ENCODE peak calls at places on chromosome X, in ten cellular contexts. U, I, G, L, X, T, Q, C, Z and M are unnamed samples.
A peak's percentile ranks its signal among the peaks of the same experiment; 100 is the strongest.

GRCh38 chrX:131792789-131793462 is 230.2 kb upstream of the STK26 start:
- DNase-seq in U (no peak), I (peak; percentile 94), G (no peak), L (peak; percentile 96), X (no peak), T (peak; percentile 59), Q (no peak), C (peak; percentile 95), Z (no peak), M (peak; percentile 95)

GRCh38 chrX:54230440-54231148 is 47.5 kb upstream of the FAM120C start:
- DNase-seq in U (no peak), I (no peak), G (no peak), L (no peak), X (no peak), T (no peak), Q (no peak), C (no peak), Z (no peak), M (no peak)

GRCh38 chrX:108736509-108737479 is at the start of gene IRS4:
- DNase-seq in U (no peak), I (no peak), G (no peak), L (no peak), X (no peak), T (peak; percentile 15), Q (no peak), C (no peak), Z (no peak), M (peak; percentile 28)

GRCh38 chrX:68261060-68261672 is 172.1 kb downstream of the OPHN1 start:
- DNase-seq in U (no peak), I (peak; percentile 3), G (no peak), L (no peak), X (no peak), T (no peak), Q (no peak), C (peak; percentile 48), Z (no peak), M (peak; percentile 96)

GRCh38 chrX:64192673-64193072 is 12.8 kb downstream of the AMER1 start:
- DNase-seq in U (no peak), I (no peak), G (no peak), L (no peak), X (no peak), T (no peak), Q (no peak), C (no peak), Z (no peak), M (no peak)

GRCh38 chrX:15151267-15152196 is 118.4 kb downstream of the ASB9 start:
- DNase-seq in U (no peak), I (no peak), G (no peak), L (no peak), X (no peak), T (no peak), Q (no peak), C (no peak), Z (peak; percentile 22), M (no peak)

GRCh38 chrX:135345328-135345645 is 36.0 kb downstream of the ETDC start:
- DNase-seq in U (no peak), I (no peak), G (peak; percentile 49), L (peak; percentile 3), X (no peak), T (no peak), Q (no peak), C (peak; percentile 70), Z (peak; percentile 2), M (peak; percentile 2)

GRCh38 chrX:72306851-72307645 is 1.3 kb upstream of the CITED1 start:
- DNase-seq in U (no peak), I (peak; percentile 24), G (peak; percentile 11), L (peak; percentile 62), X (no peak), T (peak; percentile 71), Q (peak; percentile 50), C (peak; percentile 79), Z (no peak), M (peak; percentile 67)

GRCh38 chrX:148649145-148649645 is 148.8 kb downstream of the AFF2 start:
- DNase-seq in U (no peak), I (peak; percentile 18), G (no peak), L (no peak), X (no peak), T (no peak), Q (no peak), C (no peak), Z (no peak), M (no peak)

GRCh38 chrX:10077425-10078188 is 79.2 kb upstream of the CLCN4 start:
- DNase-seq in U (no peak), I (no peak), G (no peak), L (no peak), X (no peak), T (no peak), Q (no peak), C (no peak), Z (no peak), M (no peak)

GRCh38 chrX:63918611-63919010 is 133.6 kb upstream of the ARHGEF9 start:
- DNase-seq in U (no peak), I (no peak), G (no peak), L (peak; percentile 49), X (no peak), T (no peak), Q (no peak), C (no peak), Z (no peak), M (peak; percentile 50)

GRCh38 chrX:24210190-24210589 is 60.7 kb downstream of the ZFX start:
- DNase-seq in U (no peak), I (no peak), G (no peak), L (no peak), X (no peak), T (no peak), Q (no peak), C (no peak), Z (no peak), M (no peak)

GRCh38 chrX:47204970-47205369 is 11.3 kb downstream of the UBA1 start:
- DNase-seq in U (no peak), I (no peak), G (no peak), L (no peak), X (no peak), T (no peak), Q (no peak), C (no peak), Z (no peak), M (no peak)

GRCh38 chrX:113634565-113634964 is 793.9 kb upstream of the AMOT start:
- DNase-seq in U (no peak), I (no peak), G (no peak), L (no peak), X (no peak), T (no peak), Q (no peak), C (no peak), Z (no peak), M (no peak)

GRCh38 chrX:13597928-13598327 is 28.5 kb downstream of the EGFL6 start:
- DNase-seq in U (no peak), I (no peak), G (no peak), L (no peak), X (no peak), T (no peak), Q (no peak), C (no peak), Z (no peak), M (no peak)

GRCh38 chrX:105765691-105766090 is 56.6 kb upstream of the NRK start:
- DNase-seq in U (no peak), I (no peak), G (no peak), L (peak; percentile 3), X (no peak), T (no peak), Q (no peak), C (no peak), Z (no peak), M (peak; percentile 4)

GRCh38 chrX:99722094-99722493 is 688.0 kb downstream of the PCDH19 start:
- DNase-seq in U (no peak), I (no peak), G (no peak), L (no peak), X (no peak), T (no peak), Q (no peak), C (no peak), Z (no peak), M (peak; percentile 26)

GRCh38 chrX:68822641-68823410 is 6.0 kb upstream of the EFNB1 start:
- DNase-seq in U (no peak), I (no peak), G (no peak), L (peak; percentile 79), X (no peak), T (no peak), Q (peak; percentile 33), C (no peak), Z (peak; percentile 10), M (peak; percentile 71)

GRCh38 chrX:152913354-152913753 is 15.5 kb downstream of the ZNF185 start:
- DNase-seq in U (no peak), I (no peak), G (no peak), L (no peak), X (no peak), T (no peak), Q (no peak), C (no peak), Z (no peak), M (peak; percentile 48)

GRCh38 chrX:123731987-123732678 is 719 bp downstream of the THOC2 start:
- DNase-seq in U (no peak), I (no peak), G (no peak), L (peak; percentile 52), X (no peak), T (peak; percentile 17), Q (no peak), C (no peak), Z (peak; percentile 7), M (peak; percentile 0)

GRCh38 chrX:20913760-20914159 is 460.5 kb upstream of the CNKSR2 start:
- DNase-seq in U (no peak), I (no peak), G (no peak), L (peak; percentile 16), X (no peak), T (no peak), Q (no peak), C (no peak), Z (peak; percentile 2), M (no peak)

GRCh38 chrX:70033348-70033747 is 16.4 kb downstream of the AWAT2 start:
- DNase-seq in U (no peak), I (no peak), G (no peak), L (peak; percentile 27), X (no peak), T (no peak), Q (no peak), C (no peak), Z (peak; percentile 46), M (peak; percentile 64)

GRCh38 chrX:124736553-124737240 is 390.3 kb downstream of the SH2D1A start:
- DNase-seq in U (no peak), I (no peak), G (no peak), L (no peak), X (no peak), T (no peak), Q (no peak), C (no peak), Z (peak; percentile 9), M (no peak)

GRCh38 chrX:56268888-56269287 is 36.7 kb downstream of the KLF8 start:
- DNase-seq in U (no peak), I (no peak), G (no peak), L (no peak), X (no peak), T (no peak), Q (no peak), C (no peak), Z (no peak), M (no peak)

GRCh38 chrX:152637649-152638442 is at the start of gene GABRQ:
- DNase-seq in U (no peak), I (peak; percentile 4), G (no peak), L (no peak), X (no peak), T (no peak), Q (no peak), C (no peak), Z (peak; percentile 8), M (no peak)

GRCh38 chrX:47178337-47178736 is 15.3 kb upstream of the UBA1 start:
- DNase-seq in U (no peak), I (no peak), G (no peak), L (no peak), X (no peak), T (no peak), Q (no peak), C (peak; percentile 57), Z (no peak), M (no peak)

GRCh38 chrX:1026263-1027015 is 186.0 kb downstream of the CRLF2 start:
- DNase-seq in U (no peak), I (no peak), G (no peak), L (no peak), X (no peak), T (peak; percentile 33), Q (no peak), C (no peak), Z (no peak), M (no peak)

GRCh38 chrX:95716841-95717240 is 967.8 kb upstream of the DIAPH2 start:
- DNase-seq in U (no peak), I (no peak), G (no peak), L (no peak), X (no peak), T (no peak), Q (no peak), C (no peak), Z (no peak), M (no peak)